ENCODE peak calls at places on chromosomes 1 and 21, in eight cellular contexts. One of them, this sample, is unnamed.

GRCh38 chr1:18781031-18781430 is 78.4 kb downstream of the TAS1R2 start:
- DNase-seq in activated CD4-positive, alpha-beta T cell treated with anti-CD3 and anti-CD28 coated beads, Interleukin-2, amount 10 ng/mL, durations not matched to agents 7 days and 5 days: no peak
- DNase-seq in NCI-H1092: no peak
- DNase-seq in effector CD4-positive, alpha-beta T cell: no peak
- DNase-seq in WTC11: no peak
- DNase-seq in NCI-H2107: no peak
- DNase-seq in germinal center: no peak
- DNase-seq in A549: no peak
- DNase-seq in this sample: no peak

GRCh38 chr1:7705048-7705907 is 65.8 kb upstream of the VAMP3 start:
- DNase-seq in activated CD4-positive, alpha-beta T cell treated with anti-CD3 and anti-CD28 coated beads, Interleukin-2, amount 10 ng/mL, durations not matched to agents 7 days and 5 days: peak
- DNase-seq in NCI-H1092: no peak
- DNase-seq in effector CD4-positive, alpha-beta T cell: no peak
- DNase-seq in WTC11: peak
- DNase-seq in NCI-H2107: no peak
- DNase-seq in germinal center: no peak
- DNase-seq in A549: no peak
- DNase-seq in this sample: no peak

GRCh38 chr1:226510453-226510852 is 38.1 kb upstream of the STUM start:
- DNase-seq in activated CD4-positive, alpha-beta T cell treated with anti-CD3 and anti-CD28 coated beads, Interleukin-2, amount 10 ng/mL, durations not matched to agents 7 days and 5 days: no peak
- DNase-seq in NCI-H1092: no peak
- DNase-seq in effector CD4-positive, alpha-beta T cell: no peak
- DNase-seq in WTC11: no peak
- DNase-seq in NCI-H2107: no peak
- DNase-seq in germinal center: no peak
- DNase-seq in A549: no peak
- DNase-seq in this sample: peak

GRCh38 chr1:113978863-113979702 is at the start of gene OLFML3:
- DNase-seq in activated CD4-positive, alpha-beta T cell treated with anti-CD3 and anti-CD28 coated beads, Interleukin-2, amount 10 ng/mL, durations not matched to agents 7 days and 5 days: peak
- DNase-seq in NCI-H1092: peak
- DNase-seq in effector CD4-positive, alpha-beta T cell: peak
- DNase-seq in WTC11: peak
- DNase-seq in NCI-H2107: peak
- DNase-seq in germinal center: peak
- DNase-seq in A549: peak
- DNase-seq in this sample: peak

GRCh38 chr1:7390604-7391000 is 380.5 kb upstream of the VAMP3 start:
- DNase-seq in activated CD4-positive, alpha-beta T cell treated with anti-CD3 and anti-CD28 coated beads, Interleukin-2, amount 10 ng/mL, durations not matched to agents 7 days and 5 days: no peak
- DNase-seq in NCI-H1092: no peak
- DNase-seq in effector CD4-positive, alpha-beta T cell: no peak
- DNase-seq in WTC11: no peak
- DNase-seq in NCI-H2107: no peak
- DNase-seq in germinal center: no peak
- DNase-seq in A549: no peak
- DNase-seq in this sample: no peak

GRCh38 chr21:15063081-15063820 is 1.5 kb downstream of the NRIP1 start:
- DNase-seq in activated CD4-positive, alpha-beta T cell treated with anti-CD3 and anti-CD28 coated beads, Interleukin-2, amount 10 ng/mL, durations not matched to agents 7 days and 5 days: peak
- DNase-seq in NCI-H1092: no peak
- DNase-seq in effector CD4-positive, alpha-beta T cell: no peak
- DNase-seq in WTC11: no peak
- DNase-seq in NCI-H2107: no peak
- DNase-seq in germinal center: no peak
- DNase-seq in A549: no peak
- DNase-seq in this sample: no peak

GRCh38 chr1:10489291-10490055 is 14.7 kb downstream of the PEX14 start:
- DNase-seq in activated CD4-positive, alpha-beta T cell treated with anti-CD3 and anti-CD28 coated beads, Interleukin-2, amount 10 ng/mL, durations not matched to agents 7 days and 5 days: no peak
- DNase-seq in NCI-H1092: no peak
- DNase-seq in effector CD4-positive, alpha-beta T cell: no peak
- DNase-seq in WTC11: no peak
- DNase-seq in NCI-H2107: no peak
- DNase-seq in germinal center: no peak
- DNase-seq in A549: no peak
- DNase-seq in this sample: no peak

GRCh38 chr1:8142955-8143629 is 117.0 kb upstream of the ERRFI1 start:
- DNase-seq in activated CD4-positive, alpha-beta T cell treated with anti-CD3 and anti-CD28 coated beads, Interleukin-2, amount 10 ng/mL, durations not matched to agents 7 days and 5 days: no peak
- DNase-seq in NCI-H1092: no peak
- DNase-seq in effector CD4-positive, alpha-beta T cell: no peak
- DNase-seq in WTC11: no peak
- DNase-seq in NCI-H2107: no peak
- DNase-seq in germinal center: no peak
- DNase-seq in A549: no peak
- DNase-seq in this sample: no peak

GRCh38 chr1:208029381-208030319 is 118.7 kb upstream of the CD34 start:
- DNase-seq in activated CD4-positive, alpha-beta T cell treated with anti-CD3 and anti-CD28 coated beads, Interleukin-2, amount 10 ng/mL, durations not matched to agents 7 days and 5 days: no peak
- DNase-seq in NCI-H1092: no peak
- DNase-seq in effector CD4-positive, alpha-beta T cell: no peak
- DNase-seq in WTC11: no peak
- DNase-seq in NCI-H2107: no peak
- DNase-seq in germinal center: no peak
- DNase-seq in A549: no peak
- DNase-seq in this sample: no peak

GRCh38 chr1:166164995-166165660 is 1.7 kb downstream of the FAM78B start:
- DNase-seq in activated CD4-positive, alpha-beta T cell treated with anti-CD3 and anti-CD28 coated beads, Interleukin-2, amount 10 ng/mL, durations not matched to agents 7 days and 5 days: no peak
- DNase-seq in NCI-H1092: no peak
- DNase-seq in effector CD4-positive, alpha-beta T cell: no peak
- DNase-seq in WTC11: peak
- DNase-seq in NCI-H2107: no peak
- DNase-seq in germinal center: peak
- DNase-seq in A549: peak
- DNase-seq in this sample: no peak

GRCh38 chr1:30878559-30878958 is 30.0 kb downstream of the SDC3 start:
- DNase-seq in activated CD4-positive, alpha-beta T cell treated with anti-CD3 and anti-CD28 coated beads, Interleukin-2, amount 10 ng/mL, durations not matched to agents 7 days and 5 days: no peak
- DNase-seq in NCI-H1092: no peak
- DNase-seq in effector CD4-positive, alpha-beta T cell: no peak
- DNase-seq in WTC11: no peak
- DNase-seq in NCI-H2107: no peak
- DNase-seq in germinal center: no peak
- DNase-seq in A549: no peak
- DNase-seq in this sample: no peak

GRCh38 chr1:114703242-114703641 is 7.9 kb upstream of the AMPD1 start:
- DNase-seq in activated CD4-positive, alpha-beta T cell treated with anti-CD3 and anti-CD28 coated beads, Interleukin-2, amount 10 ng/mL, durations not matched to agents 7 days and 5 days: no peak
- DNase-seq in NCI-H1092: no peak
- DNase-seq in effector CD4-positive, alpha-beta T cell: no peak
- DNase-seq in WTC11: no peak
- DNase-seq in NCI-H2107: no peak
- DNase-seq in germinal center: no peak
- DNase-seq in A549: no peak
- DNase-seq in this sample: no peak

GRCh38 chr1:64476251-64476952 is 6.5 kb downstream of the CACHD1 start:
- DNase-seq in activated CD4-positive, alpha-beta T cell treated with anti-CD3 and anti-CD28 coated beads, Interleukin-2, amount 10 ng/mL, durations not matched to agents 7 days and 5 days: no peak
- DNase-seq in NCI-H1092: no peak
- DNase-seq in effector CD4-positive, alpha-beta T cell: no peak
- DNase-seq in WTC11: no peak
- DNase-seq in NCI-H2107: no peak
- DNase-seq in germinal center: no peak
- DNase-seq in A549: no peak
- DNase-seq in this sample: peak

GRCh38 chr1:204578867-204579664 is 62.9 kb downstream of the MDM4 start:
- DNase-seq in activated CD4-positive, alpha-beta T cell treated with anti-CD3 and anti-CD28 coated beads, Interleukin-2, amount 10 ng/mL, durations not matched to agents 7 days and 5 days: peak
- DNase-seq in NCI-H1092: peak
- DNase-seq in effector CD4-positive, alpha-beta T cell: no peak
- DNase-seq in WTC11: peak
- DNase-seq in NCI-H2107: peak
- DNase-seq in germinal center: peak
- DNase-seq in A549: no peak
- DNase-seq in this sample: peak

GRCh38 chr1:26970810-26971209 is 10.5 kb upstream of the KDF1 start:
- DNase-seq in activated CD4-positive, alpha-beta T cell treated with anti-CD3 and anti-CD28 coated beads, Interleukin-2, amount 10 ng/mL, durations not matched to agents 7 days and 5 days: no peak
- DNase-seq in NCI-H1092: no peak
- DNase-seq in effector CD4-positive, alpha-beta T cell: no peak
- DNase-seq in WTC11: no peak
- DNase-seq in NCI-H2107: no peak
- DNase-seq in germinal center: no peak
- DNase-seq in A549: no peak
- DNase-seq in this sample: no peak

GRCh38 chr1:25771246-25772114 is 28.5 kb upstream of the SELENON start:
- DNase-seq in activated CD4-positive, alpha-beta T cell treated with anti-CD3 and anti-CD28 coated beads, Interleukin-2, amount 10 ng/mL, durations not matched to agents 7 days and 5 days: peak
- DNase-seq in NCI-H1092: peak
- DNase-seq in effector CD4-positive, alpha-beta T cell: no peak
- DNase-seq in WTC11: peak
- DNase-seq in NCI-H2107: no peak
- DNase-seq in germinal center: no peak
- DNase-seq in A549: no peak
- DNase-seq in this sample: no peak

GRCh38 chr1:47659141-47659540 is 221.3 kb downstream of the FOXD2 start:
- DNase-seq in activated CD4-positive, alpha-beta T cell treated with anti-CD3 and anti-CD28 coated beads, Interleukin-2, amount 10 ng/mL, durations not matched to agents 7 days and 5 days: no peak
- DNase-seq in NCI-H1092: no peak
- DNase-seq in effector CD4-positive, alpha-beta T cell: no peak
- DNase-seq in WTC11: no peak
- DNase-seq in NCI-H2107: no peak
- DNase-seq in germinal center: no peak
- DNase-seq in A549: no peak
- DNase-seq in this sample: peak

GRCh38 chr1:7447736-7448135 is 323.4 kb upstream of the VAMP3 start:
- DNase-seq in activated CD4-positive, alpha-beta T cell treated with anti-CD3 and anti-CD28 coated beads, Interleukin-2, amount 10 ng/mL, durations not matched to agents 7 days and 5 days: no peak
- DNase-seq in NCI-H1092: no peak
- DNase-seq in effector CD4-positive, alpha-beta T cell: no peak
- DNase-seq in WTC11: no peak
- DNase-seq in NCI-H2107: no peak
- DNase-seq in germinal center: no peak
- DNase-seq in A549: no peak
- DNase-seq in this sample: no peak

GRCh38 chr21:38740131-38740530 is 65.6 kb upstream of the ETS2 start:
- DNase-seq in activated CD4-positive, alpha-beta T cell treated with anti-CD3 and anti-CD28 coated beads, Interleukin-2, amount 10 ng/mL, durations not matched to agents 7 days and 5 days: no peak
- DNase-seq in NCI-H1092: no peak
- DNase-seq in effector CD4-positive, alpha-beta T cell: no peak
- DNase-seq in WTC11: no peak
- DNase-seq in NCI-H2107: no peak
- DNase-seq in germinal center: no peak
- DNase-seq in A549: no peak
- DNase-seq in this sample: no peak

GRCh38 chr1:61447339-61448016 is 277.5 kb downstream of the TM2D1 start:
- DNase-seq in activated CD4-positive, alpha-beta T cell treated with anti-CD3 and anti-CD28 coated beads, Interleukin-2, amount 10 ng/mL, durations not matched to agents 7 days and 5 days: no peak
- DNase-seq in NCI-H1092: no peak
- DNase-seq in effector CD4-positive, alpha-beta T cell: no peak
- DNase-seq in WTC11: no peak
- DNase-seq in NCI-H2107: no peak
- DNase-seq in germinal center: no peak
- DNase-seq in A549: no peak
- DNase-seq in this sample: no peak

GRCh38 chr1:214402583-214403216 is 121.7 kb downstream of the SMYD2 start:
- DNase-seq in activated CD4-positive, alpha-beta T cell treated with anti-CD3 and anti-CD28 coated beads, Interleukin-2, amount 10 ng/mL, durations not matched to agents 7 days and 5 days: no peak
- DNase-seq in NCI-H1092: no peak
- DNase-seq in effector CD4-positive, alpha-beta T cell: no peak
- DNase-seq in WTC11: no peak
- DNase-seq in NCI-H2107: no peak
- DNase-seq in germinal center: no peak
- DNase-seq in A549: no peak
- DNase-seq in this sample: no peak

GRCh38 chr1:166884040-166884642 is 8.1 kb upstream of the TADA1 start:
- DNase-seq in activated CD4-positive, alpha-beta T cell treated with anti-CD3 and anti-CD28 coated beads, Interleukin-2, amount 10 ng/mL, durations not matched to agents 7 days and 5 days: peak
- DNase-seq in NCI-H1092: peak
- DNase-seq in effector CD4-positive, alpha-beta T cell: peak
- DNase-seq in WTC11: peak
- DNase-seq in NCI-H2107: no peak
- DNase-seq in germinal center: peak
- DNase-seq in A549: peak
- DNase-seq in this sample: no peak

GRCh38 chr1:145719230-145720079 is at the start of gene CD160:
- DNase-seq in activated CD4-positive, alpha-beta T cell treated with anti-CD3 and anti-CD28 coated beads, Interleukin-2, amount 10 ng/mL, durations not matched to agents 7 days and 5 days: no peak
- DNase-seq in NCI-H1092: no peak
- DNase-seq in effector CD4-positive, alpha-beta T cell: no peak
- DNase-seq in WTC11: no peak
- DNase-seq in NCI-H2107: no peak
- DNase-seq in germinal center: no peak
- DNase-seq in A549: no peak
- DNase-seq in this sample: no peak

This sample was measured in pons.